ENCODE peak calls at places on chromosome 14, in nine cellular contexts. N, V, M, Y, K, R, L, E and J are unnamed samples.

GRCh38 chr14:104794099-104794498 is 1.4 kb downstream of the AKT1 start:
- DNase-seq in V (no peak), R (no peak), N (no peak), K (peak; percentile 79), Y (peak; percentile 78), E (peak; percentile 53), M (no peak), L (no peak), J (peak; percentile 63)

GRCh38 chr14:87461704-87462103 is 531.3 kb downstream of the GALC start:
- DNase-seq in K (no peak), R (no peak), Y (peak; percentile 54), M (no peak), E (peak; percentile 5), N (no peak), V (no peak), L (no peak), J (no peak)

GRCh38 chr14:23930742-23931141 is 22.8 kb upstream of the DHRS4 start:
- DNase-seq in V (no peak), L (no peak), N (no peak), K (no peak), M (peak; percentile 57), Y (no peak), R (no peak), E (no peak), J (no peak)

GRCh38 chr14:54566410-54567223 is at the start of gene SAMD4A:
- DNase-seq in V (peak; percentile 58), Y (peak; percentile 84), K (peak; percentile 84), M (no peak), E (peak; percentile 70), R (no peak), L (peak; percentile 21), N (no peak), J (peak; percentile 83)

GRCh38 chr14:35341454-35342159 is 49.4 kb downstream of the PSMA6 start:
- DNase-seq in M (peak; percentile 82), K (peak; percentile 98), R (peak; percentile 88), V (no peak), N (no peak), Y (peak; percentile 74), L (no peak), E (peak; percentile 97), J (peak; percentile 88)

GRCh38 chr14:101458536-101459391 is 102.5 kb upstream of the DIO3 start:
- DNase-seq in R (no peak), L (no peak), K (no peak), E (no peak), N (no peak), M (no peak), V (no peak), Y (peak; percentile 69), J (no peak)

GRCh38 chr14:92510972-92511371 is 2.6 kb upstream of the RIN3 start:
- DNase-seq in R (peak; percentile 12), E (no peak), N (no peak), K (no peak), L (no peak), M (no peak), V (no peak), Y (no peak), J (no peak)

GRCh38 chr14:81192594-81192993 is 28.2 kb downstream of the GTF2A1 start:
- DNase-seq in M (no peak), E (no peak), N (no peak), V (no peak), L (no peak), K (no peak), R (no peak), Y (no peak), J (no peak)

GRCh38 chr14:56953884-56954283 is 143.6 kb upstream of the OTX2 start:
- DNase-seq in R (peak; percentile 6), M (no peak), V (no peak), E (no peak), K (no peak), N (no peak), Y (no peak), L (no peak), J (no peak)

GRCh38 chr14:102221026-102221425 is 81.3 kb downstream of the WDR20 start:
- DNase-seq in N (no peak), K (no peak), M (no peak), E (no peak), L (no peak), V (no peak), R (no peak), Y (no peak), J (peak; percentile 51)

GRCh38 chr14:104657114-104657524 is 32.3 kb upstream of the INF2 start:
- DNase-seq in E (no peak), V (no peak), R (no peak), L (no peak), M (no peak), N (no peak), Y (no peak), K (no peak), J (no peak)

GRCh38 chr14:33685026-33685425 is 265.8 kb downstream of the EGLN3 start:
- DNase-seq in Y (no peak), V (no peak), N (no peak), K (no peak), R (no peak), E (no peak), L (no peak), M (no peak), J (no peak)

GRCh38 chr14:75979071-75979571 is 2.7 kb downstream of the TGFB3 start:
- DNase-seq in N (no peak), L (no peak), R (no peak), E (peak; percentile 15), V (peak; percentile 9), M (no peak), Y (peak; percentile 60), K (no peak), J (peak; percentile 31)

GRCh38 chr14:64438181-64438839 is 27.0 kb upstream of the AKAP5 start:
- DNase-seq in N (no peak), E (peak; percentile 73), M (peak; percentile 87), K (no peak), V (no peak), L (no peak), Y (no peak), R (no peak), J (peak; percentile 72)

GRCh38 chr14:97459180-97459579 is 662.0 kb downstream of the VRK1 start:
- DNase-seq in N (no peak), M (no peak), Y (no peak), E (peak; percentile 24), R (no peak), V (no peak), K (no peak), L (no peak), J (no peak)

GRCh38 chr14:73783107-73783727 is 68.4 kb upstream of the PTGR2 start:
- DNase-seq in Y (peak; percentile 96), K (no peak), M (no peak), E (no peak), L (no peak), N (no peak), R (no peak), V (no peak), J (no peak)

GRCh38 chr14:102930138-102930752 is 7.8 kb downstream of the AMN start:
- DNase-seq in Y (peak; percentile 68), N (no peak), M (no peak), R (no peak), L (no peak), K (no peak), E (no peak), V (no peak), J (no peak)

GRCh38 chr14:38999949-39000348 is 103.1 kb downstream of the SEC23A start:
- DNase-seq in M (no peak), L (no peak), E (no peak), N (no peak), K (no peak), V (no peak), Y (no peak), R (peak; percentile 2), J (no peak)

GRCh38 chr14:29738950-29739349 is 188.7 kb downstream of the PRKD1 start:
- DNase-seq in V (no peak), L (no peak), R (no peak), Y (no peak), M (no peak), E (no peak), K (no peak), N (no peak), J (no peak)

GRCh38 chr14:21352587-21352986 is 31.2 kb downstream of the SUPT16H start:
- DNase-seq in N (no peak), Y (no peak), M (no peak), K (no peak), V (no peak), R (no peak), L (no peak), E (no peak), J (no peak)

GRCh38 chr14:94014375-94014774 is 11.8 kb upstream of the OTUB2 start:
- DNase-seq in E (no peak), R (no peak), V (no peak), Y (no peak), M (no peak), N (no peak), L (no peak), K (no peak), J (no peak)

GRCh38 chr14:95132732-95133131 is 24.6 kb downstream of the DICER1 start:
- DNase-seq in V (no peak), M (no peak), R (no peak), L (no peak), E (no peak), Y (no peak), N (no peak), K (no peak), J (no peak)

GRCh38 chr14:98931911-98932310 is 340.1 kb downstream of the BCL11B start:
- DNase-seq in N (no peak), Y (no peak), V (peak; percentile 61), M (no peak), R (no peak), E (no peak), K (no peak), L (peak; percentile 62), J (no peak)

GRCh38 chr14:60651051-60651935 is 2.0 kb upstream of the SIX1 start:
- DNase-seq in E (no peak), M (no peak), V (no peak), Y (no peak), N (no peak), L (no peak), R (no peak), K (no peak), J (no peak)

GRCh38 chr14:38500125-38500524 is 244.2 kb upstream of the CLEC14A start:
- DNase-seq in R (no peak), K (no peak), L (no peak), M (no peak), E (no peak), V (no peak), Y (no peak), N (no peak), J (no peak)

GRCh38 chr14:50928002-50928635 is 16.2 kb downstream of the PYGL start:
- DNase-seq in L (no peak), K (no peak), R (no peak), M (peak; percentile 95), N (no peak), E (no peak), V (no peak), Y (no peak), J (no peak)

GRCh38 chr14:73789996-73790581 is 61.5 kb upstream of the PTGR2 start:
- DNase-seq in E (peak; percentile 95), M (peak; percentile 96), N (no peak), V (no peak), K (peak; percentile 82), Y (no peak), R (no peak), L (no peak), J (peak; percentile 93)

GRCh38 chr14:92351750-92352149 is 28.8 kb downstream of the SLC24A4 start:
- DNase-seq in L (no peak), Y (no peak), K (no peak), M (no peak), R (no peak), V (no peak), N (no peak), E (no peak), J (no peak)

GRCh38 chr14:38490273-38490672 is 234.4 kb upstream of the CLEC14A start:
- DNase-seq in E (no peak), L (no peak), V (no peak), M (no peak), R (no peak), N (no peak), K (no peak), Y (no peak), J (no peak)

GRCh38 chr14:104968153-104968527 is 10.0 kb downstream of the AHNAK2 start:
- DNase-seq in L (no peak), N (no peak), E (no peak), K (peak; percentile 90), M (no peak), R (no peak), Y (no peak), V (no peak), J (peak; percentile 68)

GRCh38 chr14:95515080-95515489 is 1.4 kb downstream of the SYNE3 start:
- DNase-seq in R (peak; percentile 59), N (no peak), V (no peak), E (no peak), L (no peak), Y (peak; percentile 69), K (peak; percentile 68), M (no peak), J (peak; percentile 37)